ENCODE peak calls at places on chromosomes 11 and 22, in eight cellular contexts. D, Q, X, L, E, N, J and K are unnamed samples.

GRCh38 chr22:44088976-44089570 is 65.0 kb downstream of the PARVB start:
- DNase-seq in N (no peak), Q (no peak), L (no peak), D (no peak), J (peak; percentile 46), E (no peak), X (no peak), K (no peak)

GRCh38 chr11:95076416-95076815 is 9.7 kb downstream of the SRSF8 start:
- DNase-seq in J (peak; percentile 91), L (no peak), D (no peak), E (no peak), Q (peak; percentile 47), X (no peak), N (no peak), K (no peak)

GRCh38 chr22:42383287-42383686 is 48.9 kb downstream of the NFAM1 start:
- DNase-seq in E (no peak), Q (no peak), D (no peak), X (no peak), N (no peak), L (no peak), J (no peak), K (no peak)

GRCh38 chr11:125141686-125142535 is 22.6 kb upstream of the PKNOX2 start:
- DNase-seq in Q (no peak), E (peak; percentile 94), D (peak; percentile 90), L (peak; percentile 38), N (no peak), J (peak; percentile 23), X (peak; percentile 85), K (peak; percentile 58)

GRCh38 chr11:44308256-44308922 is 1.6 kb downstream of the ALX4 start:
- DNase-seq in E (no peak), Q (no peak), N (no peak), J (no peak), D (no peak), X (no peak), L (no peak), K (no peak)

GRCh38 chr11:9765320-9766101 is 101.6 kb downstream of the SWAP70 start:
- DNase-seq in E (peak; percentile 64), J (peak; percentile 95), D (peak; percentile 61), L (no peak), Q (peak; percentile 68), X (peak; percentile 75), N (no peak), K (no peak)

GRCh38 chr11:56331861-56332491 is 13.9 kb upstream of the OR8K1 start:
- DNase-seq in L (no peak), N (peak; percentile 53), D (peak; percentile 11), J (no peak), E (peak; percentile 11), Q (no peak), X (no peak), K (no peak)

GRCh38 chr22:48089601-48090331 is 1327.3 kb downstream of the TBC1D22A start:
- DNase-seq in N (no peak), L (no peak), D (no peak), X (peak; percentile 42), E (no peak), J (no peak), Q (peak; percentile 86), K (no peak)

GRCh38 chr11:79440451-79441158 is at the start of gene TENM4:
- DNase-seq in Q (peak; percentile 73), E (peak; percentile 49), D (peak; percentile 61), X (peak; percentile 78), J (peak; percentile 90), L (no peak), N (peak; percentile 57), K (no peak)

GRCh38 chr11:17932472-17932871 is 80.4 kb downstream of the SERGEF start:
- DNase-seq in N (no peak), Q (no peak), X (no peak), D (peak; percentile 18), L (no peak), E (peak; percentile 70), J (no peak), K (no peak)

GRCh38 chr11:17931595-17931994 is 81.3 kb downstream of the SERGEF start:
- DNase-seq in D (no peak), L (no peak), X (no peak), Q (no peak), J (no peak), N (no peak), E (peak; percentile 80), K (no peak)

GRCh38 chr11:17927643-17928343 is 85.1 kb downstream of the SERGEF start:
- DNase-seq in D (no peak), J (peak; percentile 22), X (no peak), E (no peak), N (no peak), L (no peak), Q (peak; percentile 27), K (no peak)

GRCh38 chr11:17929171-17929570 is 83.7 kb downstream of the SERGEF start:
- DNase-seq in L (no peak), X (no peak), J (peak; percentile 28), N (no peak), E (no peak), D (no peak), Q (no peak), K (no peak)

GRCh38 chr11:17930544-17931144 is 82.2 kb downstream of the SERGEF start:
- DNase-seq in N (no peak), J (no peak), X (no peak), Q (no peak), E (peak; percentile 14), D (no peak), L (no peak), K (no peak)
- TF ChIP-seq CTCF in N (no peak), J (no peak), X (no peak), Q (no peak), E (peak; percentile 52), D (no peak), L (no peak), K (no peak)

DNA sequence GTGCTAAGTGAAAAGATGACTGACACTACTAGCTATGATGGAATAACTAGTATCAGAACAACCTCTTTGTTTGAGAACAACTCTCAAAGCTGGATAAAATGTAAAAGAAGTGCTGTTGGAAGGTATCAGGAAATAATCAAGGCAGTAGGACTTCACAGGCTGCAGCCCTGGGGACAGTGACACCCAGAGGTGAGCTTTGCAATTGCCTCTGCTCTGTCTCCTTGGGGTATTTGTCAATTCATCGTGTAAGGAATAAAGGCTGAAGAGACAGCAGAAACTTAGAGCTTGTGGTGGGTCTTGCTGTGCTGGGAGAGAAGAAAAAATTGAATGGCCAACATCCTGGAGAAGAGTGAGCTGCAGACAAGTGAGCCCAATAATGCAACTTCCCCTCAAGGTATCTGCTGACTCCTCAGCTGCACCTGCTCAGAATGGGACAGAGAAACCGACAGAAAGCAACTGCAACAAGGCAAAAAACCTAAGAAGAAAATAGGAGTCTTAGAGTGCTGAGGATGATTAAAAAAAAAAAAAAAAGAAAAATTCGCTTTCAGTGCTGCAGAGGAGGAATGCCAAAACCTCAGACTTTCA is 141.1 kb downstream of the RCN1 start:
- DNase-seq in D (peak; percentile 64), N (no peak), Q (no peak), J (peak; percentile 16), X (peak; percentile 29), L (no peak), E (peak; percentile 76), K (no peak)
- TF ChIP-seq CTCF in D (peak; percentile 56), N (peak; percentile 62), Q (no peak), J (peak; percentile 76), X (peak; percentile 67), L (no peak), E (peak; percentile 85), K (no peak)

DNA sequence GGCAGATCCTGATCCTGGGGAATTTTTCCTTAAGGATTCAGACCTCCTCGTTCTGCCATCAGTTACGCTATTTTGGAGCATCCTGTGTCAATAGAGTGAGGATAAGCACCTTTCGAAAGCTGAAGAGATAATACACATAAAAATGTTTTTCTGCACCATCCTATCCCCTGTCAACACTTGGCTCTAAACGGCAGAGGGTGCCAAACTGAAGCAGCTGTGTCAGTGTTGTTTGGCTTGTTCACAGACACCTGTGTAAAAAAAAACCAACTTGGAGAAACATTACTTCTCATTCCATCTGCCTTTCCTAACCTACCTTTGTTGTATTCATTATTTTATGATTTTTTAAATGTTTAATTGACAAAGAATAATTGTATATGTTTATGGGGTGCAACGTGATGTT is 417.0 kb upstream of the DDI1 start:
- DNase-seq in X (no peak), L (no peak), N (no peak), Q (no peak), J (no peak), E (no peak), D (no peak), K (no peak)
- TF ChIP-seq CTCF in X (peak; percentile 18), L (no peak), N (peak; percentile 12), Q (no peak), J (no peak), E (peak; percentile 39), D (no peak), K (no peak)

GRCh38 chr11:66881436-66881835 is 24.6 kb downstream of the LRFN4 start:
- DNase-seq in E (no peak), J (no peak), Q (no peak), L (no peak), N (no peak), X (no peak), D (no peak), K (no peak)

GRCh38 chr11:66882540-66882939 is 25.7 kb downstream of the LRFN4 start:
- DNase-seq in D (no peak), N (peak; percentile 74), X (no peak), J (no peak), E (no peak), L (no peak), Q (no peak), K (no peak)

GRCh38 chr11:66884443-66884842 is 27.6 kb downstream of the LRFN4 start:
- DNase-seq in Q (no peak), L (no peak), N (no peak), D (no peak), X (no peak), J (no peak), E (no peak), K (no peak)

GRCh38 chr11:66881927-66882452 is 25.1 kb downstream of the LRFN4 start:
- DNase-seq in L (no peak), X (no peak), Q (no peak), J (no peak), N (no peak), D (no peak), E (no peak), K (no peak)

DNA sequence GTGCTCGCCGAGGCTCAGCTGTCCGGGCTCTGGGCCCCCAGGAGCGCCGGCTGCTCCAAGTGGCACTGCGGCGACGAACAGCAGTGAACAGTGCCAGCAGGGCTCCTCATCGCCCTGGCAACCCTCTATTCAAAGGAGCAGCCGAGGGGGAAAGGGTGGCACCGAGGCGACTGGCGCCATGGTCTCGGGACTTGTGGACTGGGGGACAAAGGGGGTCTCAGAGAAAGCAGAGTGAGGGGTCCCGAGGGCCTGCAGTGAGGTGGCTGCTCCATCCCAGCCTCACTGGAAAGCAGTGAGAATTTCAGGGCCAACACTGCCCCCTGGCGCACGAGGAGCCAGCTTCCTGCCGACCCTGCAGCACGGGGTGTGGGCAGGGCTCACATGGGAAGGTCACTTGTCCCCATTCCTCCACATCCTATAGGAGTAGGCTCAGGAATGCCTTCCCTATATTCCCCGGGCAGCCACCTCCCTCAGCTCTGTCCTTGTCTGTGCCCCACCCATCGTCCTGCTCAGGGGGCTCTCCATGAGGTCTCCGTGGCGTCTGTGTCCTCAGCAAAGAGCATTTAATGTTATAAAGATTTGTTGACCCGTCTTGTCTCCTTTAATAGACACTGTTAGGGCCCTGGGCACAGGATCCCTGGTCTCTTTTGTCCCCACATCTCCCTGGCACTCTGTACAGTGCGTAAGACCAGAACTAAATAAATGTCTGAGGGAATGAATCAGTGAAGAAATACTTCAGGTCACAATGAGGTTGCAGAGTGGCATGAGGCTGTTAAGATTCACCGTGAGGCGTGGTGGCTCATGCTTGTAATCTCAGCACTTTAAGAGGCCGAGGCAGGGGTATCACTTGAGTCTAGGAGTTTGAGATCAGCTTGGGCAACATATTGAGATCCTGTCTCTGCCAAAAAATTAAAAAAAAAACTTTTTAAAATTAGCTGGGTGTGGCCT is 26.4 kb downstream of the LRFN4 start:
- DNase-seq in D (peak; percentile 91), X (peak; percentile 84), E (peak; percentile 92), J (peak; percentile 74), Q (no peak), L (peak; percentile 53), N (no peak), K (peak; percentile 44)
- TF ChIP-seq CTCF in D (peak; percentile 54), X (peak; percentile 71), E (peak; percentile 89), J (peak; percentile 74), Q (peak; percentile 36), L (peak; percentile 65), N (peak; percentile 34), K (peak; percentile 53)